ENCODE peak calls at places on chromosomes 3 and 15, in seven cellular contexts. K is B cell; J is T-helper 2 cell; M is activated CD4-positive, alpha-beta T cell treated with anti-CD3 and anti-CD28 coated beads, Interleukin-2, amount 50 U/mL, for 48 hours; Y is posterior cingulate gyrus; I is GM04503; B is aorta. A is an unnamed sample.

GRCh38 chr15:45660231-45660979 is 25.6 kb downstream of the SQOR start:
- DNase-seq in B (peak; percentile 72), K (no peak), M (no peak), J (no peak), Y (no peak), I (peak; percentile 50), A (no peak)

GRCh38 chr15:68335251-68335650 is 57.7 kb downstream of the FEM1B start:
- DNase-seq in I (no peak), B (peak; percentile 83), M (no peak), K (no peak), J (no peak), Y (no peak), A (no peak)

GRCh38 chr15:67107014-67107812 is 41.8 kb downstream of the SMAD3 start:
- DNase-seq in K (no peak), Y (no peak), M (no peak), I (peak; percentile 98), J (peak; percentile 58), B (peak; percentile 86), A (peak; percentile 55)

GRCh38 chr15:53716909-53717878 is 42.3 kb downstream of the WDR72 start:
- DNase-seq in M (no peak), Y (no peak), I (no peak), K (no peak), J (no peak), B (no peak), A (no peak)

GRCh38 chr3:111739241-111739952 is 119.7 kb upstream of the PHLDB2 start:
- DNase-seq in M (no peak), B (no peak), K (no peak), I (no peak), J (no peak), Y (no peak), A (no peak)

GRCh38 chr15:25711164-25711563 is 152.0 kb downstream of the ATP10A start:
- DNase-seq in B (no peak), J (no peak), M (no peak), I (no peak), Y (peak; percentile 4), K (no peak), A (no peak)

GRCh38 chr3:94024385-94024784 is 4.0 kb downstream of the STX19 start:
- DNase-seq in B (no peak), I (peak; percentile 11), Y (no peak), M (no peak), K (no peak), J (no peak), A (no peak)

GRCh38 chr3:65896321-65896720 is 142.4 kb downstream of the MAGI1 start:
- DNase-seq in Y (no peak), J (no peak), I (no peak), B (no peak), M (no peak), K (no peak), A (no peak)

GRCh38 chr3:53166206-53166605 is 5.2 kb downstream of the PRKCD start:
- DNase-seq in Y (no peak), I (no peak), K (no peak), J (no peak), B (no peak), M (no peak), A (no peak)

GRCh38 chr3:151604941-151605340 is 128.8 kb upstream of the AADACL2 start:
- DNase-seq in B (no peak), Y (no peak), I (no peak), K (no peak), J (no peak), M (no peak), A (no peak)

GRCh38 chr3:37216597-37217097 is 42.3 kb upstream of the LRRFIP2 start:
- DNase-seq in I (no peak), M (no peak), Y (no peak), J (peak; percentile 65), B (no peak), K (no peak), A (no peak)

GRCh38 chr3:98732239-98733054 is 30.7 kb upstream of the ST3GAL6 start:
- DNase-seq in M (peak; percentile 23), I (no peak), J (no peak), Y (peak; percentile 59), K (peak; percentile 36), B (peak; percentile 65), A (peak; percentile 53)

GRCh38 chr15:92521624-92522008 is 127.9 kb downstream of the ST8SIA2 start:
- DNase-seq in I (peak; percentile 31), K (no peak), Y (peak; percentile 76), M (peak; percentile 55), J (no peak), B (peak; percentile 83), A (peak; percentile 22)

GRCh38 chr15:32688151-32688639 is 29.6 kb upstream of the GREM1 start:
- DNase-seq in J (no peak), K (no peak), M (no peak), B (no peak), I (no peak), Y (no peak), A (no peak)

GRCh38 chr15:93017521-93017920 is 71.5 kb downstream of the RGMA start:
- DNase-seq in J (no peak), K (no peak), B (no peak), I (no peak), M (no peak), Y (no peak), A (no peak)

GRCh38 chr3:197155039-197155438 is 125.4 kb upstream of the MELTF start:
- DNase-seq in J (no peak), B (no peak), Y (no peak), K (no peak), I (no peak), M (no peak), A (no peak)

GRCh38 chr15:91974321-91974720 is 120.8 kb downstream of the SLCO3A1 start:
- DNase-seq in K (no peak), B (no peak), Y (no peak), M (no peak), J (no peak), I (no peak), A (no peak)

GRCh38 chr3:100665230-100665629 is 44.1 kb upstream of the TFG start:
- DNase-seq in J (no peak), B (no peak), M (peak; percentile 22), I (no peak), K (no peak), Y (no peak), A (no peak)

GRCh38 chr3:80006315-80006714 is 238.5 kb upstream of the ROBO1 start:
- DNase-seq in J (no peak), I (no peak), K (no peak), M (no peak), B (no peak), Y (no peak), A (no peak)

GRCh38 chr3:184299488-184300376 is 691 bp downstream of the PSMD2 start:
- DNase-seq in M (no peak), J (no peak), B (peak; percentile 4), I (no peak), K (no peak), Y (no peak), A (no peak)

GRCh38 chr3:106119691-106120090 is 250.9 kb upstream of the CBLB start:
- DNase-seq in K (no peak), I (no peak), J (no peak), M (no peak), B (no peak), Y (no peak), A (no peak)